ENCODE peak calls at places on chromosome 4, in four cellular contexts. H is GM12878, G is IMR-90, J is fibroblast of mammary gland. U is an unnamed sample.

GRCh38 chr4:48944659-48945290 is 38.2 kb upstream of the OCIAD2 start:
- DNase-seq in H (no peak), J (no peak), G (no peak), U (peak; percentile 55)

GRCh38 chr4:80646061-80646460 is 310.5 kb downstream of the CFAP299 start:
- DNase-seq in G (no peak), J (no peak), H (no peak), U (no peak)

GRCh38 chr4:16150716-16151115 is 66.9 kb upstream of the PROM1 start:
- DNase-seq in G (no peak), H (no peak), J (no peak), U (no peak)

GRCh38 chr4:8281519-8282133 is 12.1 kb downstream of the HTRA3 start:
- DNase-seq in G (peak; percentile 74), J (peak; percentile 69), H (no peak), U (no peak)

GRCh38 chr4:137421796-137422195 is 110.5 kb downstream of the PCDH18 start:
- DNase-seq in J (peak; percentile 64), G (peak; percentile 55), H (no peak), U (no peak)

GRCh38 chr4:170990989-170991589 is 822.1 kb upstream of the GALNTL6 start:
- DNase-seq in J (peak; percentile 24), G (no peak), H (no peak), U (peak; percentile 67)

GRCh38 chr4:188328966-188329365 is 189.7 kb downstream of the TRIML1 start:
- DNase-seq in G (no peak), J (no peak), H (no peak), U (no peak)

GRCh38 chr4:144562019-144562740 is 83.8 kb upstream of the HHIP start:
- DNase-seq in H (no peak), J (peak; percentile 23), G (no peak), U (no peak)

GRCh38 chr4:67743194-67743593 is 11.0 kb downstream of the GNRHR start:
- DNase-seq in J (no peak), H (no peak), G (no peak), U (no peak)

GRCh38 chr4:58274553-58274952 is 1164.4 kb upstream of the IGFBP7 start:
- DNase-seq in G (no peak), H (no peak), J (no peak), U (no peak)

GRCh38 chr4:182671231-182671630 is 246.0 kb downstream of the DCTD start:
- DNase-seq in J (no peak), H (no peak), G (no peak), U (no peak)

GRCh38 chr4:8705161-8706145 is 112.9 kb downstream of the CPZ start:
- DNase-seq in H (no peak), J (no peak), G (no peak), U (no peak)

GRCh38 chr4:74499986-74500781 is 55.2 kb downstream of the AREG start:
- DNase-seq in G (peak; percentile 38), J (peak; percentile 73), H (no peak), U (peak; percentile 2)

GRCh38 chr4:37546586-37546985 is 139.6 kb downstream of the RELL1 start:
- DNase-seq in J (no peak), G (no peak), H (no peak), U (no peak)

GRCh38 chr4:961651-962230 is 11.6 kb downstream of the DGKQ start:
- DNase-seq in G (no peak), H (no peak), J (no peak), U (no peak)

GRCh38 chr4:118683513-118683912 is 1.7 kb upstream of the METTL14 start:
- DNase-seq in H (no peak), J (peak; percentile 15), G (no peak), U (peak; percentile 9)
- H3K4me3 ChIP-seq in H (no peak overlapping the region), J (no peak overlapping the region), G (no peak overlapping the region), U (no peak overlapping the region)

DNA sequence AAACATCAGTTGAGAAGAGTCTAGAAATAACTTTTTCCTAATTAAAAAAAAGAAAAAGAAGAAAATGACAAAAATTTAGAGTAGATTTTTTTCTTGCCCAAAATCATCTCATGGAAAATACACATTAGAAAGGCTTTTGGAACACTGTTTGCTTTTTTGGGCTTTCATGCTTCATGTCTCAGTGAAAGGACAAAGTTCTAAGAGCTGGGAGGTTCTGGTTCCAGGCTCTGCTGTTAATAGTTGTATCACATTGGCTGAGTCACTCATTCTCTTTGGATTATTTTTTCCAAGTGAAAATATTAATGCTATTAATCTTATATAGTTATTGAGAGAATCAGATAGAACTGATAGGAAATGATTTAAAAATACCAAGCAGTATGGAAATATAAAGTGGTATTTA is 32.9 kb upstream of the ETNPPL start:
- DNase-seq in H (no peak), J (no peak), G (no peak), U (no peak)
- TF ChIP-seq CTCF in H (no peak), J (no peak), G (no peak), U (no peak)

GRCh38 chr4:5887011-5887360 is 5.9 kb downstream of the CRMP1 start:
- DNase-seq in J (no peak), H (no peak), G (no peak), U (no peak)
- H3K4me3 ChIP-seq in J (no peak overlapping the region), H (no peak overlapping the region), G (peak overlapping the region; percentile 49), U (no peak overlapping the region)

GRCh38 chr4:31422006-31422405 is 701.8 kb downstream of the PCDH7 start:
- DNase-seq in H (no peak), G (no peak), J (no peak), U (no peak)
- TF ChIP-seq CTCF in H (no peak), G (no peak), J (no peak), U (no peak)

GRCh38 chr4:149927514-149927913 is 111.9 kb upstream of the IQCM start:
- DNase-seq in J (no peak), G (no peak), H (no peak), U (no peak)
- H3K4me3 ChIP-seq in J (no peak overlapping the region), G (no peak overlapping the region), H (no peak overlapping the region), U (no peak overlapping the region)

GRCh38 chr4:172830295-172830764 is 338.3 kb upstream of the GALNT7 start:
- DNase-seq in H (no peak), J (peak; percentile 24), G (peak; percentile 21), U (peak; percentile 3)
- TF ChIP-seq CTCF in H (no peak), J (peak; percentile 41), G (peak; percentile 51), U (peak; percentile 28)

DNA sequence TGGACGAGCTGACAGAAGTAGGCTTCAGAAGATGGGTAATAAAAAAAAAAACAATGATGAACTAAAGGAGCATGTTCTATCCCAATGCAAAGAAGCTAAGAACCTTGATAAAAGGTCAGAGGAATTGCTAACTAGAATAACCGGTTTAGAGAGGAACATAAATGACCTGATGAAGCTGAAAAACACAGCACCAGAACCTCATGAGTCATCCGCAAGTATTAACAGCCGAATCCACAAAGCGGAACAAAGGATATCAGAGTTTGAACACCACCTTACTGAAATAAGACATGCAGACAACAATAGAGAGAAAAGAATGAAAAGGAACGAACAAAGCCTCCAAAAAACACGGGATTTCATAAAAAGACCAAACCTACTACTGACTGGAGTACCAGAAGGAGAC is 10.5 kb downstream of the NELFA start:
- DNase-seq in J (no peak), H (no peak), G (no peak), U (no peak)
- H3K4me3 ChIP-seq in J (no peak overlapping the region), H (no peak overlapping the region), G (no peak overlapping the region), U (no peak overlapping the region)

GRCh38 chr4:150799207-150799606 is 215.9 kb downstream of the LRBA start:
- DNase-seq in H (no peak), J (no peak), G (no peak), U (no peak)
- TF ChIP-seq CTCF in H (no peak), J (peak; percentile 18), G (peak; percentile 4), U (no peak)

DNA sequence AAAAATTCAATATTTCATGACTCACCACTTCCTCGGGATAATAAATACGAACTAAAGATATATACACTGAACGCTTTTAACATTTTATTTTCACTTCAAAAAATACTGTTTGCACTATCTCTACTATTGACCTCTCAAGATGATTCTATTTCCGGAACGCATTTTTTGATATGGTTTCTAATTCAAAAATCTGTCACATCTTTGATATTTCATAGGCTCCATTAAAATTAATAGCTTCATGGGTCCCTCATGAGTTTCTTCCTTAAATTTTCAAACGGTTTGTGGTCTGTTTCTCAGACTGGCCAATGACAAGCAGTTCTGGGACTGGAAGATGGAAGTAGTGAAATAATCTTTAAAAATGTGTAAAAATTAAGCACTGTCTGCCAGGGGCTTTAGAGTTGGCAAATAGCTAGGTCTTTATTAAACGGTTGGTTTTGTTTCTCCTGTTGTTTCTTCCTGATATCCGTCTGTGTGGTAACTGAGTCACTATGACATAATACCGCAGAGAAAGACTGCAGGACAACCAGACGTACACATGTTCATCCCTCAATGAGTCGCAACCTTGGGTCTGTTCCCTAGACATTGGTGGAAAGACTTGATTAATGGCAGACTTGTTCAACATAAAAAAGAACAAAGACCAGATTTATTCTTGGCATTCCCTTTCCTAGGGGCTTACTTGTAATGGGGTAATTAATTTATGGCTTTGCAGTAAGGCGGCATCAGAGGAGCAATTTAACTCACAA is 133.8 kb downstream of the PALLD start:
- DNase-seq in G (peak; percentile 88), H (no peak), J (peak; percentile 95), U (no peak)
- H3K4me3 ChIP-seq in G (peak overlapping the region; percentile 54), H (no peak overlapping the region), J (peak overlapping the region; percentile 50), U (no peak overlapping the region)